ENCODE peak calls at places on chromosomes 12 and 14, in four cellular contexts. One of them, this sample, is unnamed.

GRCh38 chr12:14111230-14111865 is 129.9 kb upstream of the GRIN2B start:
- DNase-seq in right lobe of liver: no peak
- DNase-seq in fibroblast of pulmonary artery: no peak
- DNase-seq in fibroblast of villous mesenchyme: no peak
- DNase-seq in this sample: no peak

GRCh38 chr14:60815371-60815770 is 80.8 kb downstream of the MNAT1 start:
- DNase-seq in right lobe of liver: no peak
- DNase-seq in fibroblast of pulmonary artery: no peak
- DNase-seq in fibroblast of villous mesenchyme: no peak
- DNase-seq in this sample: no peak

GRCh38 chr12:14443531-14443930 is 78.0 kb downstream of the ATF7IP start:
- DNase-seq in right lobe of liver: no peak
- DNase-seq in fibroblast of pulmonary artery: peak; percentile 53
- DNase-seq in fibroblast of villous mesenchyme: no peak
- DNase-seq in this sample: peak; percentile 45

GRCh38 chr12:12376636-12377448 is 20.0 kb downstream of the BORCS5 start:
- DNase-seq in right lobe of liver: no peak
- DNase-seq in fibroblast of pulmonary artery: peak; percentile 90
- DNase-seq in fibroblast of villous mesenchyme: peak; percentile 86
- DNase-seq in this sample: peak; percentile 91

GRCh38 chr14:100731011-100731670 is 4.4 kb downstream of the DLK1 start:
- DNase-seq in right lobe of liver: no peak
- DNase-seq in fibroblast of pulmonary artery: no peak
- DNase-seq in fibroblast of villous mesenchyme: no peak
- DNase-seq in this sample: no peak

GRCh38 chr12:57240926-57241555 is 9.9 kb downstream of the STAC3 start:
- DNase-seq in right lobe of liver: no peak
- DNase-seq in fibroblast of pulmonary artery: no peak
- DNase-seq in fibroblast of villous mesenchyme: peak; percentile 21
- DNase-seq in this sample: no peak

GRCh38 chr12:25997401-25997973 is 39.0 kb downstream of the RASSF8 start:
- DNase-seq in right lobe of liver: no peak
- DNase-seq in fibroblast of pulmonary artery: peak; percentile 97
- DNase-seq in fibroblast of villous mesenchyme: peak; percentile 73
- DNase-seq in this sample: peak; percentile 93

GRCh38 chr14:67962215-67962644 is 142.7 kb downstream of the RAD51B start:
- DNase-seq in right lobe of liver: no peak
- DNase-seq in fibroblast of pulmonary artery: peak; percentile 72
- DNase-seq in fibroblast of villous mesenchyme: peak; percentile 51
- DNase-seq in this sample: peak; percentile 37

GRCh38 chr12:28817524-28817923 is 331.6 kb upstream of the FAR2 start:
- DNase-seq in right lobe of liver: no peak
- DNase-seq in fibroblast of pulmonary artery: no peak
- DNase-seq in fibroblast of villous mesenchyme: no peak
- DNase-seq in this sample: no peak

GRCh38 chr12:114408881-114409795 is 3.2 kb upstream of the TBX5 start:
- DNase-seq in right lobe of liver: no peak
- DNase-seq in fibroblast of pulmonary artery: peak; percentile 73
- DNase-seq in fibroblast of villous mesenchyme: peak; percentile 82
- DNase-seq in this sample: no peak

GRCh38 chr14:38285962-38286361 is 30.1 kb upstream of the CLEC14A start:
- DNase-seq in right lobe of liver: no peak
- DNase-seq in fibroblast of pulmonary artery: peak; percentile 87
- DNase-seq in fibroblast of villous mesenchyme: no peak
- DNase-seq in this sample: no peak

GRCh38 chr12:389138-390096 is at the start of gene KDM5A:
- DNase-seq in right lobe of liver: peak; percentile 94
- DNase-seq in fibroblast of pulmonary artery: peak; percentile 95
- DNase-seq in fibroblast of villous mesenchyme: peak; percentile 96
- DNase-seq in this sample: peak; percentile 97

GRCh38 chr14:79571361-79571760 is 639.9 kb downstream of the DIO2 start:
- DNase-seq in right lobe of liver: no peak
- DNase-seq in fibroblast of pulmonary artery: peak; percentile 20
- DNase-seq in fibroblast of villous mesenchyme: no peak
- DNase-seq in this sample: peak; percentile 35

GRCh38 chr12:20492251-20492728 is 124.0 kb downstream of the PDE3A start:
- DNase-seq in right lobe of liver: no peak
- DNase-seq in fibroblast of pulmonary artery: peak; percentile 63
- DNase-seq in fibroblast of villous mesenchyme: peak; percentile 42
- DNase-seq in this sample: peak; percentile 73

GRCh38 chr12:20494803-20495202 is 126.5 kb downstream of the PDE3A start:
- DNase-seq in right lobe of liver: no peak
- DNase-seq in fibroblast of pulmonary artery: no peak
- DNase-seq in fibroblast of villous mesenchyme: no peak
- DNase-seq in this sample: peak; percentile 37

GRCh38 chr12:20495997-20496396 is 127.7 kb downstream of the PDE3A start:
- DNase-seq in right lobe of liver: no peak
- DNase-seq in fibroblast of pulmonary artery: no peak
- DNase-seq in fibroblast of villous mesenchyme: no peak
- DNase-seq in this sample: no peak

GRCh38 chr12:20491290-20491689 is 123.0 kb downstream of the PDE3A start:
- DNase-seq in right lobe of liver: no peak
- DNase-seq in fibroblast of pulmonary artery: no peak
- DNase-seq in fibroblast of villous mesenchyme: no peak
- DNase-seq in this sample: no peak

DNA sequence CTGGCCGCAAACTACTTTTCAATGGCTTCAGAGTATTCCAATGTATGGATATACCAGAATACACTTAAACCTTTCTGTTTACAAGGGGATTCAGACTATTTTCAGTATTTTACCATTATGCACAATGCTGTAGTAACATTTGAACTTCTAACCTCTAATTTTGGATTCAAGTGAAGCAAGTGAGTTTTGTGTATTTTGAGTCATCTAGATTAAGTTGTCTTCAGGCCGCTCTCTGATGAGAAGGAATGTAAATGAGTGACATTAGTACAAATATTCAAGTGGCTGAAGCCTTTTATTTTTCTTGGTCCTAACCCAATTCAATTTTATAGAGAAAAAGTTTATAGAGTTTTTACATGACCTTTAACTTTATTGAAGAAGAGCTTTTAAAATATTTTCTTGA is 125.6 kb downstream of the PDE3A start:
- DNase-seq in right lobe of liver: no peak
- DNase-seq in fibroblast of pulmonary artery: no peak
- DNase-seq in fibroblast of villous mesenchyme: no peak
- DNase-seq in this sample: peak; percentile 61
- H3K4me3 ChIP-seq in right lobe of liver: no peak overlapping the region
- H3K4me3 ChIP-seq in fibroblast of pulmonary artery: no peak overlapping the region
- H3K4me3 ChIP-seq in fibroblast of villous mesenchyme: no peak overlapping the region
- H3K4me3 ChIP-seq in this sample: no peak overlapping the region

GRCh38 chr14:95998656-95999055 is 40.5 kb upstream of the C14orf132 start:
- DNase-seq in right lobe of liver: no peak
- DNase-seq in fibroblast of pulmonary artery: peak; percentile 57
- DNase-seq in fibroblast of villous mesenchyme: peak; percentile 50
- DNase-seq in this sample: peak; percentile 73
- TF ChIP-seq CTCF in right lobe of liver: peak; percentile 42
- TF ChIP-seq CTCF in fibroblast of pulmonary artery: peak; percentile 44
- TF ChIP-seq CTCF in fibroblast of villous mesenchyme: peak; percentile 49
- TF ChIP-seq CTCF in this sample: peak; percentile 58

DNA sequence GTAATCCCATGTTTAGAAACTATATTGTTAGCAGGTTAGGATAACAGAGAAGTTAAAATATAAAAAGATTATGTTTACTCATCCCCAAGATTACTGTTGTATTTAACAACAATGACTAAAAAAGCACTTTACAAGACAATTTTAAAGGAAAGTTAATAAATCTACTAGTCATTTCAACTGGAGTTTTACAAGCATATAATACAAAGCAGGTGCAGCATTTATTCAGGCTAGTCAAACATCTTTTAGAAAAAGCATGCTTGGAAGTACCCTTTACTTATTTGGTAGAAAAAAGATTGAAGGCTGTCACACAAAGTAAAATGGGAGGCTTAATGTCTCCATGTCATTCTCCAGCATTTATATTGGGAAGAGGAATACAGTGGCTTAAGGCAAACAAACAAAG is 80.6 kb downstream of the HEATR5A start:
- DNase-seq in right lobe of liver: no peak
- DNase-seq in fibroblast of pulmonary artery: no peak
- DNase-seq in fibroblast of villous mesenchyme: no peak
- DNase-seq in this sample: no peak
- H3K4me3 ChIP-seq in right lobe of liver: no peak overlapping the region
- H3K4me3 ChIP-seq in fibroblast of pulmonary artery: no peak overlapping the region
- H3K4me3 ChIP-seq in fibroblast of villous mesenchyme: no peak overlapping the region
- H3K4me3 ChIP-seq in this sample: no peak overlapping the region

GRCh38 chr12:79691299-79692248 is 810 bp upstream of the PAWR start:
- DNase-seq in right lobe of liver: no peak
- DNase-seq in fibroblast of pulmonary artery: peak; percentile 85
- DNase-seq in fibroblast of villous mesenchyme: peak; percentile 85
- DNase-seq in this sample: peak; percentile 89

GRCh38 chr12:79689477-79690155 is 1.1 kb downstream of the PAWR start:
- DNase-seq in right lobe of liver: peak; percentile 57
- DNase-seq in fibroblast of pulmonary artery: peak; percentile 63
- DNase-seq in fibroblast of villous mesenchyme: peak; percentile 49
- DNase-seq in this sample: peak; percentile 75

GRCh38 chr12:79690156-79690605 is 583 bp downstream of the PAWR start:
- DNase-seq in right lobe of liver: peak; percentile 52
- DNase-seq in fibroblast of pulmonary artery: no peak
- DNase-seq in fibroblast of villous mesenchyme: peak; percentile 24
- DNase-seq in this sample: peak; percentile 30

GRCh38 chr12:79692249-79692619 is 1.5 kb upstream of the PAWR start:
- DNase-seq in right lobe of liver: no peak
- DNase-seq in fibroblast of pulmonary artery: no peak
- DNase-seq in fibroblast of villous mesenchyme: no peak
- DNase-seq in this sample: no peak

GRCh38 chr12:79690606-79691298 is at the start of gene PAWR:
- DNase-seq in right lobe of liver: peak; percentile 87
- DNase-seq in fibroblast of pulmonary artery: peak; percentile 69
- DNase-seq in fibroblast of villous mesenchyme: peak; percentile 67
- DNase-seq in this sample: peak; percentile 78
- TF ChIP-seq CTCF in right lobe of liver: no peak
- TF ChIP-seq CTCF in fibroblast of pulmonary artery: no peak
- TF ChIP-seq CTCF in fibroblast of villous mesenchyme: peak; percentile 19
- TF ChIP-seq CTCF in this sample: peak; percentile 30

GRCh38 chr14:77641207-77641533 is 24.7 kb upstream of the SPTLC2 start:
- DNase-seq in right lobe of liver: peak; percentile 48
- DNase-seq in fibroblast of pulmonary artery: no peak
- DNase-seq in fibroblast of villous mesenchyme: no peak
- DNase-seq in this sample: no peak

GRCh38 chr14:77638738-77639137 is 22.3 kb upstream of the SPTLC2 start:
- DNase-seq in right lobe of liver: no peak
- DNase-seq in fibroblast of pulmonary artery: peak; percentile 51
- DNase-seq in fibroblast of villous mesenchyme: peak; percentile 60
- DNase-seq in this sample: peak; percentile 76

GRCh38 chr14:77641534-77642341 is 25.3 kb upstream of the SPTLC2 start:
- DNase-seq in right lobe of liver: peak; percentile 75
- DNase-seq in fibroblast of pulmonary artery: peak; percentile 81
- DNase-seq in fibroblast of villous mesenchyme: peak; percentile 66
- DNase-seq in this sample: peak; percentile 82

GRCh38 chr14:77645520-77646230 is 29.2 kb upstream of the SPTLC2 start:
- DNase-seq in right lobe of liver: no peak
- DNase-seq in fibroblast of pulmonary artery: no peak
- DNase-seq in fibroblast of villous mesenchyme: no peak
- DNase-seq in this sample: no peak

DNA sequence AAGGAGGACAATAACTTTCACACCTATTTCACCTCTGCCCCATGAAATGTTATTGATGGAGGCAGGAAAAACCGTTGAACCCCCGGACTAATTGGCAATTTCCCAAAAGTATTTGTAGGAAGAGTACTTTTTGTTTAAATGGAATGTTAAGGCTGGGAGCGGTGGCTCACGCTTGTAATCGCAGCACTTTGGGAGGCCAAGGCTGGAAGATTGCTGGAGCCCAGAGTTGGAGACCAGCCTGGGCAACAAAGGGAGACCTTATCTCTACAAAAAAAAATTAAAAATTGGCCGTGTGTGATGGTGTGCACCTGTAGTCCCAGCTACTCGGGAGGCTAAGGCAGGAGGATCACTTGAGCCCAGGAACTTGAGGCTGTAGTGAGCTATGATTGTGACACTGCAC is 26.0 kb upstream of the SPTLC2 start:
- DNase-seq in right lobe of liver: no peak
- DNase-seq in fibroblast of pulmonary artery: no peak
- DNase-seq in fibroblast of villous mesenchyme: no peak
- DNase-seq in this sample: no peak
- H3K4me3 ChIP-seq in right lobe of liver: peak overlapping the region; percentile 53
- H3K4me3 ChIP-seq in fibroblast of pulmonary artery: peak overlapping the region; percentile 50
- H3K4me3 ChIP-seq in fibroblast of villous mesenchyme: peak overlapping the region; percentile 59
- H3K4me3 ChIP-seq in this sample: peak overlapping the region; percentile 59

GRCh38 chr12:59040651-59041050 is 120.3 kb upstream of the LRIG3 start:
- DNase-seq in right lobe of liver: no peak
- DNase-seq in fibroblast of pulmonary artery: peak; percentile 75
- DNase-seq in fibroblast of villous mesenchyme: peak; percentile 78
- DNase-seq in this sample: peak; percentile 76

GRCh38 chr12:59046763-59047534 is 126.6 kb upstream of the LRIG3 start:
- DNase-seq in right lobe of liver: no peak
- DNase-seq in fibroblast of pulmonary artery: no peak
- DNase-seq in fibroblast of villous mesenchyme: no peak
- DNase-seq in this sample: peak; percentile 25

GRCh38 chr12:59040043-59040442 is 119.7 kb upstream of the LRIG3 start:
- DNase-seq in right lobe of liver: no peak
- DNase-seq in fibroblast of pulmonary artery: no peak
- DNase-seq in fibroblast of villous mesenchyme: no peak
- DNase-seq in this sample: peak; percentile 21

GRCh38 chr12:59041241-59042121 is 121.2 kb upstream of the LRIG3 start:
- DNase-seq in right lobe of liver: no peak
- DNase-seq in fibroblast of pulmonary artery: peak; percentile 92
- DNase-seq in fibroblast of villous mesenchyme: peak; percentile 93
- DNase-seq in this sample: peak; percentile 93

DNA sequence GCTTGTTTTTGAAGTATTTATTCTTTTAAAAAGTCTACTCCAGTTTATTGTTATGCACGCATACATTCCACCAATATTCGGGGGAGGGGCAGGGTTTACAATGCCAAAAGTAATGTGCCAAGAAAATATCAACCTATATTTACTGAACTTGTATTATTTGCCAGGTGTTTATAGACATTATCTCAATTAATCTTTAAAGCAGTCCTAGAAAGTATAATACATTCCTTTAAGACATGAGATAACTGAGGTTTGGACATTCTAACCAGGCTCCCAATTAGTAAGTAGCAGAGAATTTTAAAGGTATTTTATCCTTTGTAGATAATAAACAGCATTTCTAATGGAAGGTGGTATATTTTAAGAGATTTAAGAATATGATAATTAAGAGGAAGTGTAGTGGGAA is 124.5 kb upstream of the LRIG3 start:
- DNase-seq in right lobe of liver: no peak
- DNase-seq in fibroblast of pulmonary artery: no peak
- DNase-seq in fibroblast of villous mesenchyme: no peak
- DNase-seq in this sample: no peak
- TF ChIP-seq CTCF in right lobe of liver: no peak
- TF ChIP-seq CTCF in fibroblast of pulmonary artery: no peak
- TF ChIP-seq CTCF in fibroblast of villous mesenchyme: no peak
- TF ChIP-seq CTCF in this sample: no peak

GRCh38 chr12:52235001-52235760 is 2.1 kb downstream of the KRT7 start:
- DNase-seq in right lobe of liver: no peak
- DNase-seq in fibroblast of pulmonary artery: peak; percentile 56
- DNase-seq in fibroblast of villous mesenchyme: no peak
- DNase-seq in this sample: no peak
- H3K4me3 ChIP-seq in right lobe of liver: no peak overlapping the region
- H3K4me3 ChIP-seq in fibroblast of pulmonary artery: no peak overlapping the region
- H3K4me3 ChIP-seq in fibroblast of villous mesenchyme: no peak overlapping the region
- H3K4me3 ChIP-seq in this sample: no peak overlapping the region

DNA sequence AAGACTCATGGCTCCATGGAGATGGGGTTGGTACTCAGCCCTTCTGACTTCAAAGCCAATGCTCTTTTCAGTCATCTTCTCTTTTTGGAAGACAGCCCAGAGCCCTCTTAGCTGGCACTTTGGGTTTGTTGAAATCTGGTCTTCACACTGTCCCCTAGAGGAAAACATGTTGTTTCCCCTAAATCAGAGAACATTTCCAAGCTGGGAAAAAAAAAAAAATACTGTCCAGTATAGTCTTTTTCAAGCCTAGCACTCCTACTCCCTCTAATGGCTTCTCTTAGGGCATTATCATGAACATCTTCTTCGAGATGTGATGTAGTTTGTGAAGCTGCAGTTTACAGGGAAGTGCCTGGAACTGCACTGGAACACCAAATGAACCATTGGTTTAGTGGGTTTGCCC is 3.0 kb upstream of the ZC3H14 start:
- DNase-seq in right lobe of liver: no peak
- DNase-seq in fibroblast of pulmonary artery: peak; percentile 69
- DNase-seq in fibroblast of villous mesenchyme: peak; percentile 71
- DNase-seq in this sample: peak; percentile 79
- TF ChIP-seq CTCF in right lobe of liver: peak; percentile 40
- TF ChIP-seq CTCF in fibroblast of pulmonary artery: peak; percentile 52
- TF ChIP-seq CTCF in fibroblast of villous mesenchyme: peak; percentile 57
- TF ChIP-seq CTCF in this sample: peak; percentile 64

This sample was measured in choroid plexus epithelial cell.